ENCODE peak calls at places on chromosomes 11 and 22, in seven cellular contexts. One of them, this sample, is unnamed.

GRCh38 chr11:65947603-65948125 is 2.4 kb downstream of the TSGA10IP start:
- DNase-seq in NCI-H1048: no peak
- DNase-seq in iris pigment epithelial cell: no peak
- DNase-seq in NCI-H1105: no peak
- DNase-seq in HEK293T: no peak
- DNase-seq in pancreas: no peak
- DNase-seq in foreskin fibroblast: no peak
- DNase-seq in this sample: no peak

GRCh38 chr11:67468509-67468834 is 579 bp downstream of the TMEM134 start:
- DNase-seq in NCI-H1048: no peak
- DNase-seq in iris pigment epithelial cell: no peak
- DNase-seq in NCI-H1105: no peak
- DNase-seq in HEK293T: no peak
- DNase-seq in pancreas: no peak
- DNase-seq in foreskin fibroblast: no peak
- DNase-seq in this sample: no peak

GRCh38 chr22:46098525-46099475 is 51.5 kb upstream of the PPARA start:
- DNase-seq in NCI-H1048: no peak
- DNase-seq in iris pigment epithelial cell: no peak
- DNase-seq in NCI-H1105: no peak
- DNase-seq in HEK293T: no peak
- DNase-seq in pancreas: no peak
- DNase-seq in foreskin fibroblast: no peak
- DNase-seq in this sample: no peak

GRCh38 chr22:42626951-42627625 is 12.4 kb upstream of the POLDIP3 start:
- DNase-seq in NCI-H1048: no peak
- DNase-seq in iris pigment epithelial cell: no peak
- DNase-seq in NCI-H1105: no peak
- DNase-seq in HEK293T: no peak
- DNase-seq in pancreas: no peak
- DNase-seq in foreskin fibroblast: no peak
- DNase-seq in this sample: no peak

GRCh38 chr11:64614927-64615326 is 23.9 kb downstream of the SLC22A12 start:
- DNase-seq in NCI-H1048: no peak
- DNase-seq in iris pigment epithelial cell: no peak
- DNase-seq in NCI-H1105: no peak
- DNase-seq in HEK293T: no peak
- DNase-seq in pancreas: no peak
- DNase-seq in foreskin fibroblast: no peak
- DNase-seq in this sample: no peak

GRCh38 chr22:31628362-31628761 is 33.7 kb downstream of the PISD start:
- DNase-seq in NCI-H1048: no peak
- DNase-seq in iris pigment epithelial cell: no peak
- DNase-seq in NCI-H1105: no peak
- DNase-seq in HEK293T: no peak
- DNase-seq in pancreas: no peak
- DNase-seq in foreskin fibroblast: no peak
- DNase-seq in this sample: no peak

GRCh38 chr22:28014141-28015055 is 95.3 kb upstream of the PITPNB start:
- DNase-seq in NCI-H1048: no peak
- DNase-seq in iris pigment epithelial cell: no peak
- DNase-seq in NCI-H1105: peak
- DNase-seq in HEK293T: no peak
- DNase-seq in pancreas: peak
- DNase-seq in foreskin fibroblast: no peak
- DNase-seq in this sample: peak

GRCh38 chr22:23984430-23984829 is 4.5 kb downstream of the GSTT2 start:
- DNase-seq in NCI-H1048: no peak
- DNase-seq in iris pigment epithelial cell: peak
- DNase-seq in NCI-H1105: peak
- DNase-seq in HEK293T: peak
- DNase-seq in pancreas: no peak
- DNase-seq in foreskin fibroblast: no peak
- DNase-seq in this sample: no peak

GRCh38 chr11:2142300-2142759 is 3.1 kb upstream of the IGF2 start:
- DNase-seq in NCI-H1048: no peak
- DNase-seq in iris pigment epithelial cell: peak
- DNase-seq in NCI-H1105: no peak
- DNase-seq in HEK293T: no peak
- DNase-seq in pancreas: no peak
- DNase-seq in foreskin fibroblast: peak
- DNase-seq in this sample: no peak

GRCh38 chr11:17014321-17014773 is at the start of gene PLEKHA7:
- DNase-seq in NCI-H1048: no peak
- DNase-seq in iris pigment epithelial cell: no peak
- DNase-seq in NCI-H1105: no peak
- DNase-seq in HEK293T: peak
- DNase-seq in pancreas: peak
- DNase-seq in foreskin fibroblast: no peak
- DNase-seq in this sample: no peak

GRCh38 chr11:113991718-113992458 is 17.0 kb downstream of the HTR3A start:
- DNase-seq in NCI-H1048: no peak
- DNase-seq in iris pigment epithelial cell: no peak
- DNase-seq in NCI-H1105: peak
- DNase-seq in HEK293T: no peak
- DNase-seq in pancreas: no peak
- DNase-seq in foreskin fibroblast: peak
- DNase-seq in this sample: no peak

GRCh38 chr22:41862160-41862529 is 29.2 kb downstream of the SREBF2 start:
- DNase-seq in NCI-H1048: no peak
- DNase-seq in iris pigment epithelial cell: peak
- DNase-seq in NCI-H1105: no peak
- DNase-seq in HEK293T: no peak
- DNase-seq in pancreas: no peak
- DNase-seq in foreskin fibroblast: no peak
- DNase-seq in this sample: no peak

GRCh38 chr11:68843703-68844312 is 2.1 kb upstream of the CPT1A start:
- DNase-seq in NCI-H1048: no peak
- DNase-seq in iris pigment epithelial cell: no peak
- DNase-seq in NCI-H1105: peak
- DNase-seq in HEK293T: no peak
- DNase-seq in pancreas: peak
- DNase-seq in foreskin fibroblast: no peak
- DNase-seq in this sample: peak

GRCh38 chr11:129323896-129324522 is 51.6 kb upstream of the BARX2 start:
- DNase-seq in NCI-H1048: no peak
- DNase-seq in iris pigment epithelial cell: peak
- DNase-seq in NCI-H1105: no peak
- DNase-seq in HEK293T: no peak
- DNase-seq in pancreas: no peak
- DNase-seq in foreskin fibroblast: peak
- DNase-seq in this sample: no peak

GRCh38 chr11:112795142-112795815 is 165.9 kb upstream of the NCAM1 start:
- DNase-seq in NCI-H1048: no peak
- DNase-seq in iris pigment epithelial cell: peak
- DNase-seq in NCI-H1105: no peak
- DNase-seq in HEK293T: peak
- DNase-seq in pancreas: no peak
- DNase-seq in foreskin fibroblast: peak
- DNase-seq in this sample: peak

GRCh38 chr11:119486691-119487259 is 63.8 kb upstream of the THY1 start:
- DNase-seq in NCI-H1048: no peak
- DNase-seq in iris pigment epithelial cell: no peak
- DNase-seq in NCI-H1105: no peak
- DNase-seq in HEK293T: no peak
- DNase-seq in pancreas: peak
- DNase-seq in foreskin fibroblast: no peak
- DNase-seq in this sample: no peak

GRCh38 chr22:44181033-44181911 is 547 bp downstream of the PARVG start:
- DNase-seq in NCI-H1048: no peak
- DNase-seq in iris pigment epithelial cell: no peak
- DNase-seq in NCI-H1105: no peak
- DNase-seq in HEK293T: no peak
- DNase-seq in pancreas: peak
- DNase-seq in foreskin fibroblast: no peak
- DNase-seq in this sample: no peak

GRCh38 chr22:45612451-45612901 is 59.2 kb upstream of the ATXN10 start:
- DNase-seq in NCI-H1048: no peak
- DNase-seq in iris pigment epithelial cell: peak
- DNase-seq in NCI-H1105: no peak
- DNase-seq in HEK293T: no peak
- DNase-seq in pancreas: no peak
- DNase-seq in foreskin fibroblast: peak
- DNase-seq in this sample: peak

GRCh38 chr11:107962181-107962580 is 33.9 kb downstream of the RAB39A start:
- DNase-seq in NCI-H1048: no peak
- DNase-seq in iris pigment epithelial cell: peak
- DNase-seq in NCI-H1105: no peak
- DNase-seq in HEK293T: no peak
- DNase-seq in pancreas: no peak
- DNase-seq in foreskin fibroblast: no peak
- DNase-seq in this sample: no peak

GRCh38 chr22:44522526-44523170 is 24.6 kb upstream of the RTL6 start:
- DNase-seq in NCI-H1048: no peak
- DNase-seq in iris pigment epithelial cell: no peak
- DNase-seq in NCI-H1105: no peak
- DNase-seq in HEK293T: no peak
- DNase-seq in pancreas: no peak
- DNase-seq in foreskin fibroblast: no peak
- DNase-seq in this sample: no peak

This sample was measured in NCI-H526 treated with DMSO at 0.1 percent for 48 hours.